ENCODE peak calls at places on chromosomes 5 and 9, in four cellular contexts. One of them, this sample, is unnamed.
A peak's percentile ranks its signal among the peaks of the same experiment; 100 is the strongest.

GRCh38 chr5:122126711-122127385 is 2.5 kb upstream of the ZNF474 start:
- ATAC-seq in GM12878: no peak
- ATAC-seq in HepG2: no peak
- ATAC-seq in K562: peak; percentile 60
- ATAC-seq in this sample: peak; percentile 46

GRCh38 chr9:23707249-23707648 is 118.8 kb downstream of the ELAVL2 start:
- ATAC-seq in GM12878: no peak
- ATAC-seq in HepG2: no peak
- ATAC-seq in K562: no peak
- ATAC-seq in this sample: no peak

GRCh38 chr5:105688227-105688807 is 1982.4 kb downstream of the EFNA5 start:
- ATAC-seq in GM12878: no peak
- ATAC-seq in HepG2: no peak
- ATAC-seq in K562: no peak
- ATAC-seq in this sample: no peak

GRCh38 chr5:41815663-41816062 is 54.6 kb downstream of the OXCT1 start:
- ATAC-seq in GM12878: peak; percentile 57
- ATAC-seq in HepG2: no peak
- ATAC-seq in K562: no peak
- ATAC-seq in this sample: no peak

GRCh38 chr5:98517967-98518366 is 255.5 kb upstream of the RGMB start:
- ATAC-seq in GM12878: no peak
- ATAC-seq in HepG2: no peak
- ATAC-seq in K562: no peak
- ATAC-seq in this sample: no peak

GRCh38 chr9:34459356-34459755 is 751 bp downstream of the DNAI1 start:
- ATAC-seq in GM12878: no peak
- ATAC-seq in HepG2: no peak
- ATAC-seq in K562: no peak
- ATAC-seq in this sample: no peak

GRCh38 chr5:149656576-149657182 is 73.4 kb upstream of the PPARGC1B start:
- ATAC-seq in GM12878: peak; percentile 73
- ATAC-seq in HepG2: peak; percentile 33
- ATAC-seq in K562: peak; percentile 80
- ATAC-seq in this sample: no peak

GRCh38 chr9:100595391-100596199 is 17.7 kb downstream of the CAVIN4 start:
- ATAC-seq in GM12878: peak; percentile 71
- ATAC-seq in HepG2: peak; percentile 54
- ATAC-seq in K562: peak; percentile 77
- ATAC-seq in this sample: peak; percentile 46

GRCh38 chr5:58439094-58439644 is 20.7 kb downstream of the PLK2 start:
- ATAC-seq in GM12878: no peak
- ATAC-seq in HepG2: no peak
- ATAC-seq in K562: no peak
- ATAC-seq in this sample: no peak

GRCh38 chr5:14330729-14331128 is 187.6 kb downstream of the TRIO start:
- ATAC-seq in GM12878: no peak
- ATAC-seq in HepG2: no peak
- ATAC-seq in K562: no peak
- ATAC-seq in this sample: no peak

GRCh38 chr5:122163151-122164069 is 34.1 kb downstream of the ZNF474 start:
- ATAC-seq in GM12878: no peak
- ATAC-seq in HepG2: no peak
- ATAC-seq in K562: no peak
- ATAC-seq in this sample: peak; percentile 79

GRCh38 chr5:74328221-74328630 is 312.3 kb downstream of the ENC1 start:
- ATAC-seq in GM12878: no peak
- ATAC-seq in HepG2: no peak
- ATAC-seq in K562: no peak
- ATAC-seq in this sample: no peak

GRCh38 chr5:151101746-151102145 is 20.9 kb upstream of the TNIP1 start:
- ATAC-seq in GM12878: no peak
- ATAC-seq in HepG2: no peak
- ATAC-seq in K562: no peak
- ATAC-seq in this sample: no peak

GRCh38 chr5:155616779-155617392 is 603.3 kb downstream of the KIF4B start:
- ATAC-seq in GM12878: peak; percentile 84
- ATAC-seq in HepG2: peak; percentile 83
- ATAC-seq in K562: no peak
- ATAC-seq in this sample: no peak

GRCh38 chr9:105510024-105510423 is 47.9 kb upstream of the FKTN start:
- ATAC-seq in GM12878: peak; percentile 78
- ATAC-seq in HepG2: no peak
- ATAC-seq in K562: no peak
- ATAC-seq in this sample: no peak

GRCh38 chr9:37943329-37944265 is 39.7 kb upstream of the SLC25A51 start:
- ATAC-seq in GM12878: no peak
- ATAC-seq in HepG2: no peak
- ATAC-seq in K562: no peak
- ATAC-seq in this sample: peak; percentile 37

GRCh38 chr5:31021181-31021624 is 172.3 kb upstream of the CDH6 start:
- ATAC-seq in GM12878: no peak
- ATAC-seq in HepG2: no peak
- ATAC-seq in K562: no peak
- ATAC-seq in this sample: no peak

GRCh38 chr9:132826576-132827365 is 51.3 kb downstream of the AK8 start:
- ATAC-seq in GM12878: no peak
- ATAC-seq in HepG2: no peak
- ATAC-seq in K562: no peak
- ATAC-seq in this sample: no peak

GRCh38 chr9:134291452-134291881 is 34.8 kb upstream of the RXRA start:
- ATAC-seq in GM12878: no peak
- ATAC-seq in HepG2: peak; percentile 14
- ATAC-seq in K562: no peak
- ATAC-seq in this sample: no peak

GRCh38 chr5:136906545-136906944 is 541.2 kb upstream of the TRPC7 start:
- ATAC-seq in GM12878: no peak
- ATAC-seq in HepG2: no peak
- ATAC-seq in K562: no peak
- ATAC-seq in this sample: no peak

GRCh38 chr5:168779333-168779732 is 200.2 kb upstream of the PANK3 start:
- ATAC-seq in GM12878: no peak
- ATAC-seq in HepG2: no peak
- ATAC-seq in K562: no peak
- ATAC-seq in this sample: no peak

GRCh38 chr9:71737455-71737854 is 30.9 kb downstream of the CEMIP2 start:
- ATAC-seq in GM12878: no peak
- ATAC-seq in HepG2: no peak
- ATAC-seq in K562: no peak
- ATAC-seq in this sample: no peak

GRCh38 chr9:16154570-16155078 is 601.8 kb downstream of the CCDC171 start:
- ATAC-seq in GM12878: peak; percentile 90
- ATAC-seq in HepG2: peak; percentile 100
- ATAC-seq in K562: peak; percentile 83
- ATAC-seq in this sample: peak; percentile 71

GRCh38 chr9:36903541-36904435 is 130.3 kb downstream of the PAX5 start:
- ATAC-seq in GM12878: peak; percentile 76
- ATAC-seq in HepG2: no peak
- ATAC-seq in K562: peak; percentile 77
- ATAC-seq in this sample: no peak

GRCh38 chr9:72661401-72662135 is 140.2 kb downstream of the TMC1 start:
- ATAC-seq in GM12878: no peak
- ATAC-seq in HepG2: no peak
- ATAC-seq in K562: no peak
- ATAC-seq in this sample: no peak

GRCh38 chr5:73812962-73813588 is 187.1 kb downstream of the ARHGEF28 start:
- ATAC-seq in GM12878: no peak
- ATAC-seq in HepG2: peak; percentile 84
- ATAC-seq in K562: no peak
- ATAC-seq in this sample: no peak

GRCh38 chr9:130938652-130939404 is at the start of gene FIBCD1:
- ATAC-seq in GM12878: peak; percentile 63
- ATAC-seq in HepG2: peak; percentile 33
- ATAC-seq in K562: peak; percentile 72
- ATAC-seq in this sample: no peak

GRCh38 chr9:135677641-135678168 is 14.6 kb downstream of the LCN9 start:
- ATAC-seq in GM12878: no peak
- ATAC-seq in HepG2: no peak
- ATAC-seq in K562: no peak
- ATAC-seq in this sample: no peak

GRCh38 chr9:135683401-135684034 is 15.8 kb downstream of the SOHLH1 start:
- ATAC-seq in GM12878: no peak
- ATAC-seq in HepG2: no peak
- ATAC-seq in K562: no peak
- ATAC-seq in this sample: no peak

GRCh38 chr9:135678236-135679017 is 15.3 kb downstream of the LCN9 start:
- ATAC-seq in GM12878: no peak
- ATAC-seq in HepG2: no peak
- ATAC-seq in K562: no peak
- ATAC-seq in this sample: no peak

GRCh38 chr9:135680091-135680490 is 17.0 kb downstream of the LCN9 start:
- ATAC-seq in GM12878: no peak
- ATAC-seq in HepG2: no peak
- ATAC-seq in K562: no peak
- ATAC-seq in this sample: no peak

DNA sequence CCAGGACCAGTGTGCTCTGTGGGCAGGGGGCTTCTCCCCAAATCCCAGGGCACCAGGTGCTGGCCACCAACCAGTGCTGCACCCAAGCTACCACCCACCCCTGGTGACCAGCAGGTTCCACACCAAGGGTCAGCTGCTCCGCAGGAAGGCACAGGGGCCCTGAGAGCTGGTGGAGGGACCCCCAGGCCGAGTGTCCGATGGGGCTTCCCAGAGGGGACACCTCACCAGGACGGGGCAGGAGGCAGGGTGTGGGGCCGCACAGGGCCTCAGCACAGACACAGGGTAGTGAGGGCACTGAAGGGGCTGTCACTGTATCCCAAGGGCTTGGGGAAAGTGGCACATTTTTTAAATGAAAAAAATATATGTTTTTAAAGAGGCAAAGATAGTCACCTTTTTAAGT is 18.1 kb downstream of the LCN9 start:
- ATAC-seq in GM12878: no peak
- ATAC-seq in HepG2: no peak
- ATAC-seq in K562: no peak
- ATAC-seq in this sample: no peak
- TF ChIP-seq POLR2AphosphoS5 in GM12878: no peak
- TF ChIP-seq POLR2AphosphoS5 in HepG2: no peak
- TF ChIP-seq POLR2AphosphoS5 in K562: no peak
- TF ChIP-seq POLR2AphosphoS5 in this sample: no peak

GRCh38 chr9:125561497-125562148 is 145.4 kb downstream of the MAPKAP1 start:
- ATAC-seq in GM12878: peak; percentile 87
- ATAC-seq in HepG2: no peak
- ATAC-seq in K562: no peak
- ATAC-seq in this sample: no peak

GRCh38 chr9:125556046-125556445 is 151.0 kb downstream of the MAPKAP1 start:
- ATAC-seq in GM12878: no peak
- ATAC-seq in HepG2: no peak
- ATAC-seq in K562: no peak
- ATAC-seq in this sample: no peak

GRCh38 chr9:125559194-125559593 is 147.8 kb downstream of the MAPKAP1 start:
- ATAC-seq in GM12878: no peak
- ATAC-seq in HepG2: no peak
- ATAC-seq in K562: no peak
- ATAC-seq in this sample: no peak

GRCh38 chr9:125558453-125559084 is 148.4 kb downstream of the MAPKAP1 start:
- ATAC-seq in GM12878: peak; percentile 79
- ATAC-seq in HepG2: peak; percentile 82
- ATAC-seq in K562: peak; percentile 87
- ATAC-seq in this sample: peak; percentile 65

DNA sequence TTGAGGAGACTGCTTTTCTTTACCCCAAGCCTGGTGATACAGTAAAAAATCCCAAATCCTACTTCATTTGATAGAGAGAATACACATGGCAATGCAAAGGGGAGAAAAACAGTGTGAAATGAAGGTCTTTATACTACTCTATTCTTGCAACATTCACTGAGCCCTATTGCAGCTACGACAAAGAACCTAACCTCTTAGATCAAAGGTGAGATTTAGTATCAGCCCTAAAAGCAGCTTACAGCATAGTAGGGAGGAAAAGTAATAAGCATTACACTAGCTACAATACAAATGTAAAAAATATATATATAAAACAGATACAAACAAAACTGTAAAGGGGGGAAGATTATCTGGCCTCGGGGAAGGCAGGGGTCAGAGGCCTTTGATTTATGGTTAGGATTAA is 147.1 kb downstream of the MAPKAP1 start:
- ATAC-seq in GM12878: no peak
- ATAC-seq in HepG2: no peak
- ATAC-seq in K562: no peak
- ATAC-seq in this sample: no peak
- TF ChIP-seq POLR2A in GM12878: no peak
- TF ChIP-seq POLR2A in HepG2: no peak
- TF ChIP-seq POLR2A in K562: no peak
- TF ChIP-seq POLR2A in this sample: no peak

GRCh38 chr5:68195137-68195536 is 20.4 kb upstream of the PIK3R1 start:
- ATAC-seq in GM12878: no peak
- ATAC-seq in HepG2: no peak
- ATAC-seq in K562: no peak
- ATAC-seq in this sample: no peak
- TF ChIP-seq EP300 in GM12878: no peak
- TF ChIP-seq EP300 in HepG2: no peak
- TF ChIP-seq EP300 in K562: no peak
- TF ChIP-seq EP300 in this sample: no peak

DNA sequence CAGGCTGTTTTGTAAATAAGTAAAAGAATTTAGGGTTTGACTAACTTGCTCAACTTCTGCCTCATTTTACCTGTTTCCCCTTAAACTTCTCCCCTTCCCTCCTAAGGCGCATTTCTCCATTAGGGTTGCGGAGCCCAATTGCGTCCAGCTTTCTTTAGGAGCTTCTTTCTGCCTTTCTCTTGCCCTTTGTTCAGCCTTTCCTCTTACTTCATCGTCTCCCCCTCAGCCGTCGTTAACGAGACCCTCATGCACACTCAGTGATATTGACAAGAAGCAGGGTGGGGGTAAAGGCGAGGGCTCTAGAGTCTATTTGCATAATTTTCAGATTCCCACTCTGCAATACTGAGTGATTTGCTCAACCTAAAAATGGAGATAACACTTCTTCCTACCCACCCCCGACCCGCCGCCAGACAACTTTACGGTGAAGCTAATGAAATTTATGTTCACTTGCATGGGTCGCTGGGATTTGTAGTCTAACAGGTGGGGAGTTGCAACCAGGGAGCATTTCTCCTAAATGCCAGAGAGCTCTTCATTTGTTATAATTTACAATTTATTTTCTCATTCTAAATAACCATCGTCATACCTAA is 1.3 kb upstream of the TBC1D2 start:
- ATAC-seq in GM12878: peak; percentile 3
- ATAC-seq in HepG2: no peak
- ATAC-seq in K562: peak; percentile 54
- ATAC-seq in this sample: no peak
- TF ChIP-seq POLR2AphosphoS5 in GM12878: no peak
- TF ChIP-seq POLR2AphosphoS5 in HepG2: no peak
- TF ChIP-seq POLR2AphosphoS5 in K562: no peak
- TF ChIP-seq POLR2AphosphoS5 in this sample: no peak